ENCODE peak calls at places on chromosomes 16 and 17, in ten cellular contexts. Z, L, I, H, T, J, R, N, X and G are unnamed samples.

GRCh38 chr16:89241187-89242003 is 23.9 kb downstream of the ZNF778 start:
- DNase-seq in Z (peak; percentile 83), L (peak; percentile 81), I (peak; percentile 80), H (peak; percentile 75), T (peak; percentile 74), J (peak; percentile 82), R (peak; percentile 75), N (peak; percentile 65), X (peak; percentile 40), G (peak; percentile 74)

GRCh38 chr17:6448473-6448872 is 4.2 kb downstream of the PIMREG start:
- DNase-seq in Z (no peak), L (no peak), I (no peak), H (no peak), T (no peak), J (no peak), R (no peak), N (no peak), X (no peak), G (no peak)

GRCh38 chr16:72942021-72942420 is 105.9 kb downstream of the ZFHX3 start:
- DNase-seq in Z (no peak), L (no peak), I (no peak), H (no peak), T (no peak), J (no peak), R (no peak), N (no peak), X (no peak), G (no peak)

GRCh38 chr17:15896834-15897233 is 48.1 kb upstream of the ADORA2B start:
- DNase-seq in Z (no peak), L (no peak), I (no peak), H (no peak), T (no peak), J (no peak), R (no peak), N (no peak), X (no peak), G (no peak)

GRCh38 chr16:17379121-17379571 is 91.6 kb downstream of the XYLT1 start:
- DNase-seq in Z (peak; percentile 59), L (no peak), I (no peak), H (no peak), T (peak; percentile 54), J (peak; percentile 70), R (peak; percentile 81), N (no peak), X (no peak), G (peak; percentile 62)

GRCh38 chr17:40177275-40177874 is at the start of gene RAPGEFL1:
- DNase-seq in Z (peak; percentile 85), L (peak; percentile 89), I (peak; percentile 95), H (peak; percentile 86), T (peak; percentile 91), J (peak; percentile 55), R (peak; percentile 78), N (peak; percentile 87), X (peak; percentile 58), G (peak; percentile 78)

GRCh38 chr17:16419074-16419928 is 3.9 kb downstream of the TRPV2 start:
- DNase-seq in Z (no peak), L (no peak), I (no peak), H (no peak), T (no peak), J (peak; percentile 94), R (no peak), N (no peak), X (no peak), G (peak; percentile 62)

GRCh38 chr17:44827863-44828262 is 2.2 kb downstream of the GJC1 start:
- DNase-seq in Z (no peak), L (no peak), I (no peak), H (no peak), T (no peak), J (no peak), R (no peak), N (no peak), X (no peak), G (no peak)

GRCh38 chr17:83133302-83134121 is 54.1 kb downstream of the METRNL start:
- DNase-seq in Z (peak; percentile 24), L (no peak), I (no peak), H (no peak), T (peak; percentile 1), J (no peak), R (peak; percentile 3), N (no peak), X (no peak), G (peak; percentile 4)

GRCh38 chr17:45248132-45248936 is 13.6 kb downstream of the SPATA32 start:
- DNase-seq in Z (peak; percentile 60), L (no peak), I (peak; percentile 82), H (no peak), T (peak; percentile 83), J (no peak), R (no peak), N (peak; percentile 76), X (no peak), G (no peak)

GRCh38 chr17:47192549-47192948 is 3.5 kb upstream of the CDC27 start:
- DNase-seq in Z (no peak), L (no peak), I (no peak), H (no peak), T (no peak), J (no peak), R (no peak), N (no peak), X (no peak), G (no peak)

GRCh38 chr16:1990336-1991134 is 765 bp downstream of the SYNGR3 start:
- DNase-seq in Z (peak; percentile 47), L (no peak), I (no peak), H (peak; percentile 90), T (peak; percentile 77), J (no peak), R (no peak), N (peak; percentile 60), X (no peak), G (no peak)

GRCh38 chr16:75236232-75236631 is 15.2 kb downstream of the BCAR1 start:
- DNase-seq in Z (no peak), L (no peak), I (no peak), H (no peak), T (no peak), J (no peak), R (no peak), N (no peak), X (no peak), G (no peak)
- H3K36me3 ChIP-seq in Z (no peaks in the 10 kb centered on the region), L (peaks cover 51% of the 10 kb centered on the region), I (no peaks in the 10 kb centered on the region), H (peaks cover 6% of the 10 kb centered on the region), T (no peaks in the 10 kb centered on the region), J (peaks cover 67% of the 10 kb centered on the region), R (no peaks in the 10 kb centered on the region), N (peaks cover 66% of the 10 kb centered on the region), X (no peaks in the 10 kb centered on the region), G (peaks cover 35% of the 10 kb centered on the region)

DNA sequence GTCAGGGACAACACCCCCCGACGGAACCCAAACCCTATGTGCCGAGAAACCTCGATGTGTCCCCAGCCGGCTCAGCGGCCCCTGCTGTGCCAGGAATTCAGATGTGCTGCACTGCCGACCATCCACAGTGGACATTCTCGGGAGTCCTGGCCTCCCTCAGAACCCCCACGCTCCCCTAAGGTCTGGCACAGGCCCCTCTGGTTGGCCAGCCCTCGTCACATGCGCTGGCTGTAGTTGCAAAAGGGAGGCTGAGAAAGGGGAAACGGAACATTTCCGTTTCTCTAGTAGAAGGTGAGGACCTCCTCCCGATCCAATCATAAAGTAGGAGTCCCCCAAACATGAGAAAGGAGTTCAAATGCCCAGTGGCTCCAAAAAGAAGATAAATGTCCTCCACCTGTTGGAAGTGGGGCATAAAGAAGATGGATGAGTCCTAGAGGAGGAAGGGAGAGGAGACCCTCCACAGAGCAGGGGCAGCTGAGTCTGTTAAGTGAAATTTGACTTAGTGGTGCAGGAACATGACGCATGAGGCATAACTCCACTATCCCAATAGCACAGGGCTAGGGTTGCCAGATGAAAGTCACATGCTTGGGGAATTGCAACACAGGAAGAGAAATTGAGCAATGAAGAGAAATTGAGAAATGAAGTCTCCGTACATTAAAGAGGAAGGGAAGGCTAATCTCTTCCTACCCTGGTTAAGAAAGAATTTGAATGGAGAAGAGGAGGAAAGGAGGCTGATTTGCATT is 49.3 kb upstream of the WSB1 start:
- DNase-seq in Z (peak; percentile 54), L (peak; percentile 80), I (no peak), H (peak; percentile 52), T (peak; percentile 41), J (peak; percentile 96), R (peak; percentile 84), N (no peak), X (peak; percentile 41), G (peak; percentile 85)
- TF ChIP-seq POLR2A in Z (peak; percentile 36), L (no peak), I (peak; percentile 26), H (no peak), T (no peak), J (no peak), R (no peak), N (no peak), X (no peak), G (peak; percentile 18)

DNA sequence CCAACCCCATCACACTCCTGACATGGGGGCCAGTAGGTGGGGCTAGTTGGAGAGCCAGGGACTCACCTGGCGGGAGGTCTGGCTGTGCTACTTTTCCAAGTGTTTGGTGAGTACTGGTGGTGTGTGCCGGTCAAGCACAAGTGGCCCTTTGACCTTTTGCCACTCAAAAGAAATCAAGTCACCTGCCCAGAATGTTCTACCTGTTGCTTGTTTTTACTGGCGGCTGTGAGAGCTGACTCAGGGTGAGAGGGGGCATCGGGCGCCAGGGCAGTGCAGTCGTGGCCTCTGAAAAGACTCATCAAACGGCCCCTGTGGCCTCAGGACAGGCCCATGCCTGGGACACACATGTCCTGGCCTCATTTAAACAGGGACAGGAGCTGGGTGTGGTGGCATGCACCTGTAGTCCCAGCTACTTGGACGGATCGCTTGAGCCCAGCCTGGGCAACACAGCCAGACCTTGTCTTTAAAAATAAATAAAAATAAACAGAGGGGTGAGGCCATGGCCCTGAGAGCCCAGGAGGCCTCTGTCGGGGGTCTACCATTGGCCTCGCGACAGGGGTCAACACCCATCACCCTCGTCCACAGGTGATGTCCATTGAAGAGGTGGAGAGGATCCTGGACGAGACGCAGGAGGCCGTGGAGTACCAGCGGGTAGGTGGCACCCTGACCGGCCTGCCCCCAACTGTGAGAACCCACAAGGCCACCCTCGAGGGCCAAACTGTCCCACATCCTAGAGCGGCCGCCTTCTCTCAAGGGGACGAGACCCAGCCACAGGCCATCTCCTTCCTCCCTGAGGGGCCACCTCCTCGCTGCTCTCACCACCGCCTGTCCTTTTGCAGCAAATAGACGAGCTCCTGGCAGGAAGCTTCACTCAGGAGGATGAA is 5.0 kb downstream of the CHMP6 start:
- DNase-seq in Z (peak; percentile 37), L (no peak), I (no peak), H (no peak), T (no peak), J (no peak), R (no peak), N (no peak), X (no peak), G (no peak)
- H3K36me3 ChIP-seq in Z (no peaks in the 10 kb centered on the region), L (peaks cover 50% of the 10 kb centered on the region), I (no peaks in the 10 kb centered on the region), H (no peaks in the 10 kb centered on the region), T (peaks cover 22% of the 10 kb centered on the region), J (peaks cover 49% of the 10 kb centered on the region), R (no peaks in the 10 kb centered on the region), N (peaks cover 65% of the 10 kb centered on the region), X (peaks cover 21% of the 10 kb centered on the region), G (peaks cover 53% of the 10 kb centered on the region)

DNA sequence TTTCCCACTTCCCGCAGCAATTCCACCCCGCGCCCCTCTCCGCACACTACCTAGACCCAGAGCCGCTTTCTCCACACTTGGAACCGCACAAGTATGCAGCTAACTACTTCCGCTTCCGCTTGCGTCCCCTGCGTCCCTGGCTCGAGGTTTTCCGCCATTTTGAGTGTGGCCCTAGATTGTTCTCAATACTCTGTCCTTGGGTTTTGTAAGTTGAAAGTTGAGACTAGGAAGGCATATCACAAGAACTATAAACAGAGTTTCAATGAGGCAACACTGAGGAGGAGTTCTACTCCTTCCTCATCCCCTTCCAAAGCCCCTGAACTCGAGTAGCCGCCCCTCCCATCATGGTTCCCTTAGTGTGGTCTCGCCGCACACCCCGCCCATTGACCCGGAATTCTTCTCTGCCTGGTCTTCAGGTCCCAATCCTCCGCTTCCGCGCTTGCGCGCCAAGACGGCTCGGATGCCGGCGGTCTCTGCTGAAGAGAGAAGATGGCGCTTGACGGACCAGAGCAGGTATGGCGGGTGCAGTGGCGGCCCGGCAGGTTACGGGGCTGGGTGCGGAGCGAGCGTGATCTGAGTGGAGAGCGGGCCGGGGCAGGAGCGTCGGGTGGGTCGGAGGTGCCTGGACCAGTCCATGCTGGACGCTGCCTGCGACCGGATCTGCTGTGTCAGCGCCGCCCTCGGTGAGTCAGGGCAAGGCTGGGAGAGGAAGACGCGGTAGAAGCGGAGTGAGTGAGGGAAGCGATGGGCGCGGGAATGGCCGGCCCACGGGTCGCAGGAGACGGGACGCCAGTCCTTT is at the start of the genes FTSJ3 and PSMC5:
- DNase-seq in Z (peak; percentile 96), L (peak; percentile 96), I (peak; percentile 95), H (peak; percentile 92), T (peak; percentile 95), J (peak; percentile 93), R (peak; percentile 94), N (peak; percentile 94), X (peak; percentile 92), G (peak; percentile 92)
- TF ChIP-seq POLR2A in Z (peak; percentile 84), L (no peak), I (peak; percentile 78), H (peak; percentile 89), T (peak; percentile 84), J (peak; percentile 88), R (peak; percentile 79), N (no peak), X (peak; percentile 75), G (peak; percentile 63)